ENCODE peak calls at places on chromosomes 1 and 21, in eight cellular contexts. P, I, N, X, U, Q, B and T are unnamed samples.

GRCh38 chr1:85495556-85495955 is 30.6 kb upstream of the DDAH1 start:
- DNase-seq in P (no peak), I (no peak), N (no peak), X (peak; percentile 87), U (no peak), Q (peak; percentile 50), B (peak; percentile 17), T (no peak)

GRCh38 chr21:46637952-46638746 is 2.7 kb downstream of the PRMT2 start:
- DNase-seq in P (no peak), I (no peak), N (peak; percentile 35), X (no peak), U (peak; percentile 18), Q (no peak), B (no peak), T (no peak)

GRCh38 chr1:65418522-65419185 is 1.8 kb upstream of the LEPR start:
- DNase-seq in P (no peak), I (no peak), N (no peak), X (peak; percentile 30), U (no peak), Q (no peak), B (no peak), T (no peak)

GRCh38 chr1:114250683-114251572 is 97.3 kb upstream of the SYT6 start:
- DNase-seq in P (no peak), I (peak; percentile 21), N (no peak), X (no peak), U (no peak), Q (no peak), B (no peak), T (no peak)

GRCh38 chr1:156823210-156823790 is 6.7 kb upstream of the SH2D2A start:
- DNase-seq in P (no peak), I (no peak), N (no peak), X (peak; percentile 30), U (no peak), Q (no peak), B (no peak), T (no peak)

GRCh38 chr1:1178794-1179331 is 5.2 kb downstream of the TTLL10 start:
- DNase-seq in P (no peak), I (peak; percentile 4), N (no peak), X (no peak), U (no peak), Q (no peak), B (no peak), T (no peak)

GRCh38 chr1:108560430-108561144 is 687 bp downstream of the EEIG2 start:
- DNase-seq in P (peak; percentile 61), I (peak; percentile 40), N (no peak), X (peak; percentile 66), U (peak; percentile 65), Q (peak; percentile 36), B (peak; percentile 59), T (peak; percentile 38)

GRCh38 chr1:14756617-14757259 is 158.3 kb downstream of the KAZN start:
- DNase-seq in P (no peak), I (no peak), N (no peak), X (no peak), U (no peak), Q (no peak), B (no peak), T (no peak)

GRCh38 chr1:10992864-10993263 is 19.6 kb upstream of the TARDBP start:
- DNase-seq in P (no peak), I (no peak), N (no peak), X (no peak), U (no peak), Q (no peak), B (no peak), T (no peak)

GRCh38 chr1:231041705-231042261 is 1.7 kb upstream of the FAM89A start:
- DNase-seq in P (no peak), I (no peak), N (no peak), X (no peak), U (no peak), Q (no peak), B (no peak), T (no peak)

GRCh38 chr1:42756956-42757891 is 9.6 kb downstream of the P3H1 start:
- DNase-seq in P (peak; percentile 76), I (no peak), N (no peak), X (peak; percentile 75), U (peak; percentile 69), Q (peak; percentile 95), B (peak; percentile 76), T (peak; percentile 59)

GRCh38 chr21:45698493-45698947 is 55.0 kb downstream of the PCBP3 start:
- DNase-seq in P (peak; percentile 48), I (peak; percentile 27), N (no peak), X (peak; percentile 88), U (no peak), Q (no peak), B (peak; percentile 98), T (no peak)

GRCh38 chr1:243713470-243714186 is 136.4 kb downstream of the AKT3 start:
- DNase-seq in P (no peak), I (peak; percentile 12), N (no peak), X (peak; percentile 39), U (peak; percentile 94), Q (peak; percentile 49), B (peak; percentile 59), T (peak; percentile 93)

GRCh38 chr1:209839875-209840491 is 12.2 kb downstream of the UTP25 start:
- DNase-seq in P (peak; percentile 68), I (no peak), N (no peak), X (peak; percentile 97), U (no peak), Q (no peak), B (peak; percentile 96), T (no peak)

GRCh38 chr1:95554408-95554807 is 320.4 kb downstream of the RWDD3 start:
- DNase-seq in P (no peak), I (no peak), N (no peak), X (no peak), U (no peak), Q (no peak), B (no peak), T (no peak)

GRCh38 chr1:202165267-202165941 is 5.0 kb upstream of the PTPN7 start:
- DNase-seq in P (no peak), I (no peak), N (no peak), X (no peak), U (no peak), Q (no peak), B (no peak), T (no peak)

GRCh38 chr1:67639336-67639735 is 45.7 kb upstream of the GADD45A start:
- DNase-seq in P (no peak), I (no peak), N (no peak), X (no peak), U (no peak), Q (no peak), B (peak; percentile 65), T (no peak)

GRCh38 chr1:61640531-61641125 is 84.3 kb downstream of the TM2D1 start:
- DNase-seq in P (no peak), I (peak; percentile 31), N (no peak), X (no peak), U (no peak), Q (peak; percentile 88), B (no peak), T (peak; percentile 22)

GRCh38 chr1:31372961-31373896 is at the start of gene FABP3:
- DNase-seq in P (peak; percentile 94), I (peak; percentile 86), N (no peak), X (peak; percentile 72), U (peak; percentile 8), Q (no peak), B (peak; percentile 51), T (peak; percentile 29)

GRCh38 chr1:51061231-51061943 is 40.6 kb upstream of the C1orf185 start:
- DNase-seq in P (no peak), I (no peak), N (no peak), X (peak; percentile 58), U (no peak), Q (peak; percentile 48), B (no peak), T (no peak)

GRCh38 chr1:22018583-22019559 is 17.4 kb downstream of the CELA3A start:
- DNase-seq in P (no peak), I (peak; percentile 26), N (peak; percentile 80), X (peak; percentile 94), U (peak; percentile 99), Q (no peak), B (peak; percentile 91), T (no peak)